ENCODE peak calls at places on chromosome 15, in ten cellular contexts. One of them, this sample, is unnamed.

GRCh38 chr15:75661041-75661778 is 13.5 kb downstream of the SNX33 start:
- DNase-seq in NCI-H526 treated with DMSO at 0.1 percent for 48 hours: no peak
- DNase-seq in effector CD8-positive, alpha-beta T cell: no peak
- DNase-seq in stimulated activated CD4-positive, alpha-beta T cell treated with anti-CD3 and anti-CD28 coated beads, Interleukin-1b, Interleukin-23, amount 100 ng/mL, for 48 hours: no peak
- DNase-seq in GM19239: no peak
- DNase-seq in activated T-cell treated with anti-CD3 and anti-CD28 coated beads for 24 hours: no peak
- DNase-seq in GM12891: no peak
- DNase-seq in activated CD8-positive, alpha-beta memory T cell treated with anti-CD3 and anti-CD28 coated beads, Interleukin-2, amount 50 U/mL, for 48 hours: no peak
- DNase-seq in heart right ventricle: peak
- DNase-seq in GM03348: peak
- DNase-seq in this sample: peak

GRCh38 chr15:87207251-87207650 is 1049.3 kb downstream of the NTRK3 start:
- DNase-seq in NCI-H526 treated with DMSO at 0.1 percent for 48 hours: no peak
- DNase-seq in effector CD8-positive, alpha-beta T cell: no peak
- DNase-seq in stimulated activated CD4-positive, alpha-beta T cell treated with anti-CD3 and anti-CD28 coated beads, Interleukin-1b, Interleukin-23, amount 100 ng/mL, for 48 hours: no peak
- DNase-seq in GM19239: no peak
- DNase-seq in activated T-cell treated with anti-CD3 and anti-CD28 coated beads for 24 hours: no peak
- DNase-seq in GM12891: no peak
- DNase-seq in activated CD8-positive, alpha-beta memory T cell treated with anti-CD3 and anti-CD28 coated beads, Interleukin-2, amount 50 U/mL, for 48 hours: no peak
- DNase-seq in heart right ventricle: no peak
- DNase-seq in GM03348: no peak
- DNase-seq in this sample: no peak

GRCh38 chr15:87345955-87346354 is 910.6 kb downstream of the NTRK3 start:
- DNase-seq in NCI-H526 treated with DMSO at 0.1 percent for 48 hours: no peak
- DNase-seq in effector CD8-positive, alpha-beta T cell: no peak
- DNase-seq in stimulated activated CD4-positive, alpha-beta T cell treated with anti-CD3 and anti-CD28 coated beads, Interleukin-1b, Interleukin-23, amount 100 ng/mL, for 48 hours: no peak
- DNase-seq in GM19239: no peak
- DNase-seq in activated T-cell treated with anti-CD3 and anti-CD28 coated beads for 24 hours: no peak
- DNase-seq in GM12891: no peak
- DNase-seq in activated CD8-positive, alpha-beta memory T cell treated with anti-CD3 and anti-CD28 coated beads, Interleukin-2, amount 50 U/mL, for 48 hours: no peak
- DNase-seq in heart right ventricle: no peak
- DNase-seq in GM03348: no peak
- DNase-seq in this sample: no peak

GRCh38 chr15:95822946-95823345 is 507.6 kb upstream of the NR2F2 start:
- DNase-seq in NCI-H526 treated with DMSO at 0.1 percent for 48 hours: no peak
- DNase-seq in effector CD8-positive, alpha-beta T cell: no peak
- DNase-seq in stimulated activated CD4-positive, alpha-beta T cell treated with anti-CD3 and anti-CD28 coated beads, Interleukin-1b, Interleukin-23, amount 100 ng/mL, for 48 hours: no peak
- DNase-seq in GM19239: no peak
- DNase-seq in activated T-cell treated with anti-CD3 and anti-CD28 coated beads for 24 hours: no peak
- DNase-seq in GM12891: no peak
- DNase-seq in activated CD8-positive, alpha-beta memory T cell treated with anti-CD3 and anti-CD28 coated beads, Interleukin-2, amount 50 U/mL, for 48 hours: no peak
- DNase-seq in heart right ventricle: no peak
- DNase-seq in GM03348: no peak
- DNase-seq in this sample: no peak

GRCh38 chr15:42084465-42085235 is 9.7 kb downstream of the PLA2G4D start:
- DNase-seq in NCI-H526 treated with DMSO at 0.1 percent for 48 hours: no peak
- DNase-seq in effector CD8-positive, alpha-beta T cell: peak
- DNase-seq in stimulated activated CD4-positive, alpha-beta T cell treated with anti-CD3 and anti-CD28 coated beads, Interleukin-1b, Interleukin-23, amount 100 ng/mL, for 48 hours: peak
- DNase-seq in GM19239: peak
- DNase-seq in activated T-cell treated with anti-CD3 and anti-CD28 coated beads for 24 hours: peak
- DNase-seq in GM12891: peak
- DNase-seq in activated CD8-positive, alpha-beta memory T cell treated with anti-CD3 and anti-CD28 coated beads, Interleukin-2, amount 50 U/mL, for 48 hours: peak
- DNase-seq in heart right ventricle: peak
- DNase-seq in GM03348: peak
- DNase-seq in this sample: peak

GRCh38 chr15:74783072-74783807 is 1.4 kb downstream of the CSK start:
- DNase-seq in NCI-H526 treated with DMSO at 0.1 percent for 48 hours: no peak
- DNase-seq in effector CD8-positive, alpha-beta T cell: no peak
- DNase-seq in stimulated activated CD4-positive, alpha-beta T cell treated with anti-CD3 and anti-CD28 coated beads, Interleukin-1b, Interleukin-23, amount 100 ng/mL, for 48 hours: no peak
- DNase-seq in GM19239: no peak
- DNase-seq in activated T-cell treated with anti-CD3 and anti-CD28 coated beads for 24 hours: no peak
- DNase-seq in GM12891: no peak
- DNase-seq in activated CD8-positive, alpha-beta memory T cell treated with anti-CD3 and anti-CD28 coated beads, Interleukin-2, amount 50 U/mL, for 48 hours: no peak
- DNase-seq in heart right ventricle: no peak
- DNase-seq in GM03348: peak
- DNase-seq in this sample: no peak

GRCh38 chr15:69035205-69035917 is 20.9 kb downstream of the NOX5 start:
- DNase-seq in NCI-H526 treated with DMSO at 0.1 percent for 48 hours: peak
- DNase-seq in effector CD8-positive, alpha-beta T cell: no peak
- DNase-seq in stimulated activated CD4-positive, alpha-beta T cell treated with anti-CD3 and anti-CD28 coated beads, Interleukin-1b, Interleukin-23, amount 100 ng/mL, for 48 hours: peak
- DNase-seq in GM19239: no peak
- DNase-seq in activated T-cell treated with anti-CD3 and anti-CD28 coated beads for 24 hours: no peak
- DNase-seq in GM12891: no peak
- DNase-seq in activated CD8-positive, alpha-beta memory T cell treated with anti-CD3 and anti-CD28 coated beads, Interleukin-2, amount 50 U/mL, for 48 hours: peak
- DNase-seq in heart right ventricle: no peak
- DNase-seq in GM03348: no peak
- DNase-seq in this sample: no peak

GRCh38 chr15:23594252-23594770 is 28.8 kb downstream of the MKRN3 start:
- DNase-seq in NCI-H526 treated with DMSO at 0.1 percent for 48 hours: no peak
- DNase-seq in effector CD8-positive, alpha-beta T cell: no peak
- DNase-seq in stimulated activated CD4-positive, alpha-beta T cell treated with anti-CD3 and anti-CD28 coated beads, Interleukin-1b, Interleukin-23, amount 100 ng/mL, for 48 hours: no peak
- DNase-seq in GM19239: no peak
- DNase-seq in activated T-cell treated with anti-CD3 and anti-CD28 coated beads for 24 hours: no peak
- DNase-seq in GM12891: no peak
- DNase-seq in activated CD8-positive, alpha-beta memory T cell treated with anti-CD3 and anti-CD28 coated beads, Interleukin-2, amount 50 U/mL, for 48 hours: no peak
- DNase-seq in heart right ventricle: no peak
- DNase-seq in GM03348: no peak
- DNase-seq in this sample: no peak

GRCh38 chr15:67242665-67243064 is 11.8 kb downstream of the AAGAB start:
- DNase-seq in NCI-H526 treated with DMSO at 0.1 percent for 48 hours: no peak
- DNase-seq in effector CD8-positive, alpha-beta T cell: no peak
- DNase-seq in stimulated activated CD4-positive, alpha-beta T cell treated with anti-CD3 and anti-CD28 coated beads, Interleukin-1b, Interleukin-23, amount 100 ng/mL, for 48 hours: no peak
- DNase-seq in GM19239: no peak
- DNase-seq in activated T-cell treated with anti-CD3 and anti-CD28 coated beads for 24 hours: no peak
- DNase-seq in GM12891: no peak
- DNase-seq in activated CD8-positive, alpha-beta memory T cell treated with anti-CD3 and anti-CD28 coated beads, Interleukin-2, amount 50 U/mL, for 48 hours: no peak
- DNase-seq in heart right ventricle: no peak
- DNase-seq in GM03348: peak
- DNase-seq in this sample: no peak

GRCh38 chr15:66498501-66499386 is 1.2 kb upstream of the SNAPC5 start:
- DNase-seq in NCI-H526 treated with DMSO at 0.1 percent for 48 hours: no peak
- DNase-seq in effector CD8-positive, alpha-beta T cell: no peak
- DNase-seq in stimulated activated CD4-positive, alpha-beta T cell treated with anti-CD3 and anti-CD28 coated beads, Interleukin-1b, Interleukin-23, amount 100 ng/mL, for 48 hours: no peak
- DNase-seq in GM19239: no peak
- DNase-seq in activated T-cell treated with anti-CD3 and anti-CD28 coated beads for 24 hours: no peak
- DNase-seq in GM12891: no peak
- DNase-seq in activated CD8-positive, alpha-beta memory T cell treated with anti-CD3 and anti-CD28 coated beads, Interleukin-2, amount 50 U/mL, for 48 hours: peak
- DNase-seq in heart right ventricle: no peak
- DNase-seq in GM03348: peak
- DNase-seq in this sample: no peak

GRCh38 chr15:78034495-78035191 is 42.9 kb downstream of the TBC1D2B start:
- DNase-seq in NCI-H526 treated with DMSO at 0.1 percent for 48 hours: no peak
- DNase-seq in effector CD8-positive, alpha-beta T cell: peak
- DNase-seq in stimulated activated CD4-positive, alpha-beta T cell treated with anti-CD3 and anti-CD28 coated beads, Interleukin-1b, Interleukin-23, amount 100 ng/mL, for 48 hours: peak
- DNase-seq in GM19239: no peak
- DNase-seq in activated T-cell treated with anti-CD3 and anti-CD28 coated beads for 24 hours: peak
- DNase-seq in GM12891: no peak
- DNase-seq in activated CD8-positive, alpha-beta memory T cell treated with anti-CD3 and anti-CD28 coated beads, Interleukin-2, amount 50 U/mL, for 48 hours: peak
- DNase-seq in heart right ventricle: no peak
- DNase-seq in GM03348: no peak
- DNase-seq in this sample: no peak

GRCh38 chr15:67110400-67110799 is 45.0 kb downstream of the SMAD3 start:
- DNase-seq in NCI-H526 treated with DMSO at 0.1 percent for 48 hours: no peak
- DNase-seq in effector CD8-positive, alpha-beta T cell: no peak
- DNase-seq in stimulated activated CD4-positive, alpha-beta T cell treated with anti-CD3 and anti-CD28 coated beads, Interleukin-1b, Interleukin-23, amount 100 ng/mL, for 48 hours: no peak
- DNase-seq in GM19239: no peak
- DNase-seq in activated T-cell treated with anti-CD3 and anti-CD28 coated beads for 24 hours: no peak
- DNase-seq in GM12891: no peak
- DNase-seq in activated CD8-positive, alpha-beta memory T cell treated with anti-CD3 and anti-CD28 coated beads, Interleukin-2, amount 50 U/mL, for 48 hours: no peak
- DNase-seq in heart right ventricle: no peak
- DNase-seq in GM03348: no peak
- DNase-seq in this sample: no peak

GRCh38 chr15:31197497-31198414 is 96.2 kb upstream of the TRPM1 start:
- DNase-seq in NCI-H526 treated with DMSO at 0.1 percent for 48 hours: no peak
- DNase-seq in effector CD8-positive, alpha-beta T cell: peak
- DNase-seq in stimulated activated CD4-positive, alpha-beta T cell treated with anti-CD3 and anti-CD28 coated beads, Interleukin-1b, Interleukin-23, amount 100 ng/mL, for 48 hours: peak
- DNase-seq in GM19239: no peak
- DNase-seq in activated T-cell treated with anti-CD3 and anti-CD28 coated beads for 24 hours: no peak
- DNase-seq in GM12891: no peak
- DNase-seq in activated CD8-positive, alpha-beta memory T cell treated with anti-CD3 and anti-CD28 coated beads, Interleukin-2, amount 50 U/mL, for 48 hours: peak
- DNase-seq in heart right ventricle: no peak
- DNase-seq in GM03348: no peak
- DNase-seq in this sample: peak

GRCh38 chr15:64503197-64503596 is 42.8 kb downstream of the ZNF609 start:
- DNase-seq in NCI-H526 treated with DMSO at 0.1 percent for 48 hours: no peak
- DNase-seq in effector CD8-positive, alpha-beta T cell: no peak
- DNase-seq in stimulated activated CD4-positive, alpha-beta T cell treated with anti-CD3 and anti-CD28 coated beads, Interleukin-1b, Interleukin-23, amount 100 ng/mL, for 48 hours: no peak
- DNase-seq in GM19239: no peak
- DNase-seq in activated T-cell treated with anti-CD3 and anti-CD28 coated beads for 24 hours: no peak
- DNase-seq in GM12891: no peak
- DNase-seq in activated CD8-positive, alpha-beta memory T cell treated with anti-CD3 and anti-CD28 coated beads, Interleukin-2, amount 50 U/mL, for 48 hours: no peak
- DNase-seq in heart right ventricle: no peak
- DNase-seq in GM03348: peak
- DNase-seq in this sample: no peak

GRCh38 chr15:31326729-31327673 is at the start of gene KLF13:
- DNase-seq in NCI-H526 treated with DMSO at 0.1 percent for 48 hours: no peak
- DNase-seq in effector CD8-positive, alpha-beta T cell: peak
- DNase-seq in stimulated activated CD4-positive, alpha-beta T cell treated with anti-CD3 and anti-CD28 coated beads, Interleukin-1b, Interleukin-23, amount 100 ng/mL, for 48 hours: peak
- DNase-seq in GM19239: no peak
- DNase-seq in activated T-cell treated with anti-CD3 and anti-CD28 coated beads for 24 hours: no peak
- DNase-seq in GM12891: no peak
- DNase-seq in activated CD8-positive, alpha-beta memory T cell treated with anti-CD3 and anti-CD28 coated beads, Interleukin-2, amount 50 U/mL, for 48 hours: no peak
- DNase-seq in heart right ventricle: peak
- DNase-seq in GM03348: peak
- DNase-seq in this sample: peak

GRCh38 chr15:70337292-70338186 is 239.8 kb upstream of the TLE3 start:
- DNase-seq in NCI-H526 treated with DMSO at 0.1 percent for 48 hours: no peak
- DNase-seq in effector CD8-positive, alpha-beta T cell: no peak
- DNase-seq in stimulated activated CD4-positive, alpha-beta T cell treated with anti-CD3 and anti-CD28 coated beads, Interleukin-1b, Interleukin-23, amount 100 ng/mL, for 48 hours: no peak
- DNase-seq in GM19239: no peak
- DNase-seq in activated T-cell treated with anti-CD3 and anti-CD28 coated beads for 24 hours: no peak
- DNase-seq in GM12891: no peak
- DNase-seq in activated CD8-positive, alpha-beta memory T cell treated with anti-CD3 and anti-CD28 coated beads, Interleukin-2, amount 50 U/mL, for 48 hours: no peak
- DNase-seq in heart right ventricle: no peak
- DNase-seq in GM03348: no peak
- DNase-seq in this sample: no peak

GRCh38 chr15:69014454-69014853 is at the start of gene NOX5:
- DNase-seq in NCI-H526 treated with DMSO at 0.1 percent for 48 hours: no peak
- DNase-seq in effector CD8-positive, alpha-beta T cell: no peak
- DNase-seq in stimulated activated CD4-positive, alpha-beta T cell treated with anti-CD3 and anti-CD28 coated beads, Interleukin-1b, Interleukin-23, amount 100 ng/mL, for 48 hours: no peak
- DNase-seq in GM19239: no peak
- DNase-seq in activated T-cell treated with anti-CD3 and anti-CD28 coated beads for 24 hours: no peak
- DNase-seq in GM12891: no peak
- DNase-seq in activated CD8-positive, alpha-beta memory T cell treated with anti-CD3 and anti-CD28 coated beads, Interleukin-2, amount 50 U/mL, for 48 hours: no peak
- DNase-seq in heart right ventricle: no peak
- DNase-seq in GM03348: peak
- DNase-seq in this sample: peak

GRCh38 chr15:74888716-74889115 is 1.1 kb upstream of the MPI start:
- DNase-seq in NCI-H526 treated with DMSO at 0.1 percent for 48 hours: no peak
- DNase-seq in effector CD8-positive, alpha-beta T cell: no peak
- DNase-seq in stimulated activated CD4-positive, alpha-beta T cell treated with anti-CD3 and anti-CD28 coated beads, Interleukin-1b, Interleukin-23, amount 100 ng/mL, for 48 hours: no peak
- DNase-seq in GM19239: no peak
- DNase-seq in activated T-cell treated with anti-CD3 and anti-CD28 coated beads for 24 hours: no peak
- DNase-seq in GM12891: no peak
- DNase-seq in activated CD8-positive, alpha-beta memory T cell treated with anti-CD3 and anti-CD28 coated beads, Interleukin-2, amount 50 U/mL, for 48 hours: no peak
- DNase-seq in heart right ventricle: no peak
- DNase-seq in GM03348: no peak
- DNase-seq in this sample: no peak

GRCh38 chr15:79282371-79283251 is at the start of gene ANKRD34C:
- DNase-seq in NCI-H526 treated with DMSO at 0.1 percent for 48 hours: peak
- DNase-seq in effector CD8-positive, alpha-beta T cell: no peak
- DNase-seq in stimulated activated CD4-positive, alpha-beta T cell treated with anti-CD3 and anti-CD28 coated beads, Interleukin-1b, Interleukin-23, amount 100 ng/mL, for 48 hours: no peak
- DNase-seq in GM19239: no peak
- DNase-seq in activated T-cell treated with anti-CD3 and anti-CD28 coated beads for 24 hours: no peak
- DNase-seq in GM12891: no peak
- DNase-seq in activated CD8-positive, alpha-beta memory T cell treated with anti-CD3 and anti-CD28 coated beads, Interleukin-2, amount 50 U/mL, for 48 hours: no peak
- DNase-seq in heart right ventricle: no peak
- DNase-seq in GM03348: no peak
- DNase-seq in this sample: no peak

GRCh38 chr15:59457103-59457502 is 19.1 kb downstream of the FAM81A start:
- DNase-seq in NCI-H526 treated with DMSO at 0.1 percent for 48 hours: no peak
- DNase-seq in effector CD8-positive, alpha-beta T cell: no peak
- DNase-seq in stimulated activated CD4-positive, alpha-beta T cell treated with anti-CD3 and anti-CD28 coated beads, Interleukin-1b, Interleukin-23, amount 100 ng/mL, for 48 hours: no peak
- DNase-seq in GM19239: no peak
- DNase-seq in activated T-cell treated with anti-CD3 and anti-CD28 coated beads for 24 hours: no peak
- DNase-seq in GM12891: no peak
- DNase-seq in activated CD8-positive, alpha-beta memory T cell treated with anti-CD3 and anti-CD28 coated beads, Interleukin-2, amount 50 U/mL, for 48 hours: no peak
- DNase-seq in heart right ventricle: no peak
- DNase-seq in GM03348: no peak
- DNase-seq in this sample: no peak

GRCh38 chr15:78998526-78998925 is 53.7 kb upstream of the CTSH start:
- DNase-seq in NCI-H526 treated with DMSO at 0.1 percent for 48 hours: no peak
- DNase-seq in effector CD8-positive, alpha-beta T cell: no peak
- DNase-seq in stimulated activated CD4-positive, alpha-beta T cell treated with anti-CD3 and anti-CD28 coated beads, Interleukin-1b, Interleukin-23, amount 100 ng/mL, for 48 hours: no peak
- DNase-seq in GM19239: no peak
- DNase-seq in activated T-cell treated with anti-CD3 and anti-CD28 coated beads for 24 hours: no peak
- DNase-seq in GM12891: no peak
- DNase-seq in activated CD8-positive, alpha-beta memory T cell treated with anti-CD3 and anti-CD28 coated beads, Interleukin-2, amount 50 U/mL, for 48 hours: no peak
- DNase-seq in heart right ventricle: no peak
- DNase-seq in GM03348: no peak
- DNase-seq in this sample: no peak

GRCh38 chr15:31316135-31316795 is 10.4 kb upstream of the KLF13 start:
- DNase-seq in NCI-H526 treated with DMSO at 0.1 percent for 48 hours: no peak
- DNase-seq in effector CD8-positive, alpha-beta T cell: no peak
- DNase-seq in stimulated activated CD4-positive, alpha-beta T cell treated with anti-CD3 and anti-CD28 coated beads, Interleukin-1b, Interleukin-23, amount 100 ng/mL, for 48 hours: no peak
- DNase-seq in GM19239: no peak
- DNase-seq in activated T-cell treated with anti-CD3 and anti-CD28 coated beads for 24 hours: no peak
- DNase-seq in GM12891: no peak
- DNase-seq in activated CD8-positive, alpha-beta memory T cell treated with anti-CD3 and anti-CD28 coated beads, Interleukin-2, amount 50 U/mL, for 48 hours: no peak
- DNase-seq in heart right ventricle: no peak
- DNase-seq in GM03348: no peak
- DNase-seq in this sample: no peak

GRCh38 chr15:45133561-45133920 is 3.7 kb downstream of the DUOX1 start:
- DNase-seq in NCI-H526 treated with DMSO at 0.1 percent for 48 hours: no peak
- DNase-seq in effector CD8-positive, alpha-beta T cell: no peak
- DNase-seq in stimulated activated CD4-positive, alpha-beta T cell treated with anti-CD3 and anti-CD28 coated beads, Interleukin-1b, Interleukin-23, amount 100 ng/mL, for 48 hours: no peak
- DNase-seq in GM19239: no peak
- DNase-seq in activated T-cell treated with anti-CD3 and anti-CD28 coated beads for 24 hours: no peak
- DNase-seq in GM12891: no peak
- DNase-seq in activated CD8-positive, alpha-beta memory T cell treated with anti-CD3 and anti-CD28 coated beads, Interleukin-2, amount 50 U/mL, for 48 hours: no peak
- DNase-seq in heart right ventricle: no peak
- DNase-seq in GM03348: no peak
- DNase-seq in this sample: no peak

GRCh38 chr15:88636654-88637053 is 2.2 kb upstream of the ISG20 start:
- DNase-seq in NCI-H526 treated with DMSO at 0.1 percent for 48 hours: no peak
- DNase-seq in effector CD8-positive, alpha-beta T cell: no peak
- DNase-seq in stimulated activated CD4-positive, alpha-beta T cell treated with anti-CD3 and anti-CD28 coated beads, Interleukin-1b, Interleukin-23, amount 100 ng/mL, for 48 hours: no peak
- DNase-seq in GM19239: no peak
- DNase-seq in activated T-cell treated with anti-CD3 and anti-CD28 coated beads for 24 hours: no peak
- DNase-seq in GM12891: no peak
- DNase-seq in activated CD8-positive, alpha-beta memory T cell treated with anti-CD3 and anti-CD28 coated beads, Interleukin-2, amount 50 U/mL, for 48 hours: no peak
- DNase-seq in heart right ventricle: no peak
- DNase-seq in GM03348: no peak
- DNase-seq in this sample: no peak

GRCh38 chr15:81789403-81789802 is 256.4 kb downstream of the MEX3B start:
- DNase-seq in NCI-H526 treated with DMSO at 0.1 percent for 48 hours: no peak
- DNase-seq in effector CD8-positive, alpha-beta T cell: no peak
- DNase-seq in stimulated activated CD4-positive, alpha-beta T cell treated with anti-CD3 and anti-CD28 coated beads, Interleukin-1b, Interleukin-23, amount 100 ng/mL, for 48 hours: no peak
- DNase-seq in GM19239: no peak
- DNase-seq in activated T-cell treated with anti-CD3 and anti-CD28 coated beads for 24 hours: no peak
- DNase-seq in GM12891: no peak
- DNase-seq in activated CD8-positive, alpha-beta memory T cell treated with anti-CD3 and anti-CD28 coated beads, Interleukin-2, amount 50 U/mL, for 48 hours: no peak
- DNase-seq in heart right ventricle: no peak
- DNase-seq in GM03348: no peak
- DNase-seq in this sample: no peak

GRCh38 chr15:90192961-90193786 is 8.0 kb upstream of the SEMA4B start:
- DNase-seq in NCI-H526 treated with DMSO at 0.1 percent for 48 hours: no peak
- DNase-seq in effector CD8-positive, alpha-beta T cell: no peak
- DNase-seq in stimulated activated CD4-positive, alpha-beta T cell treated with anti-CD3 and anti-CD28 coated beads, Interleukin-1b, Interleukin-23, amount 100 ng/mL, for 48 hours: no peak
- DNase-seq in GM19239: no peak
- DNase-seq in activated T-cell treated with anti-CD3 and anti-CD28 coated beads for 24 hours: no peak
- DNase-seq in GM12891: no peak
- DNase-seq in activated CD8-positive, alpha-beta memory T cell treated with anti-CD3 and anti-CD28 coated beads, Interleukin-2, amount 50 U/mL, for 48 hours: no peak
- DNase-seq in heart right ventricle: no peak
- DNase-seq in GM03348: no peak
- DNase-seq in this sample: peak

This sample was measured in MG63.